ENCODE peak calls at places on chromosomes 13 and 19, in five cellular contexts. Y is PC-9, E is GM23338, L is mammary epithelial cell, G is neural progenitor cell. R is an unnamed sample.

GRCh38 chr13:110359840-110360301 is 52.8 kb downstream of the COL4A2 start:
- DNase-seq in Y (no peak), E (no peak), L (no peak), G (no peak), R (no peak)

GRCh38 chr19:47542030-47542475 is 27.2 kb upstream of the NAPA start:
- DNase-seq in Y (no peak), E (no peak), L (no peak), G (no peak), R (no peak)

GRCh38 chr13:24539500-24540165 is 27.1 kb upstream of the PARP4 start:
- DNase-seq in Y (no peak), E (no peak), L (no peak), G (no peak), R (no peak)

GRCh38 chr13:106867249-106867648 is 299.3 kb upstream of the ARGLU1 start:
- DNase-seq in Y (no peak), E (peak), L (peak), G (peak), R (no peak)

GRCh38 chr19:51194527-51195315 is 30.2 kb upstream of the CD33 start:
- DNase-seq in Y (no peak), E (no peak), L (peak), G (no peak), R (peak)

GRCh38 chr13:31440132-31440531 is 240.4 kb downstream of the B3GLCT start:
- DNase-seq in Y (no peak), E (no peak), L (no peak), G (no peak), R (no peak)

GRCh38 chr19:34943861-34944573 is 17.3 kb downstream of the ZNF30 start:
- DNase-seq in Y (no peak), E (no peak), L (no peak), G (no peak), R (no peak)

GRCh38 chr13:101258071-101258470 is 158.2 kb downstream of the NALCN start:
- DNase-seq in Y (peak), E (peak), L (peak), G (peak), R (no peak)

GRCh38 chr13:109208522-109208921 is 577.9 kb downstream of the IRS2 start:
- DNase-seq in Y (no peak), E (no peak), L (no peak), G (no peak), R (no peak)

GRCh38 chr19:42069619-42070293 is at the start of gene GRIK5:
- DNase-seq in Y (no peak), E (peak), L (no peak), G (peak), R (no peak)

GRCh38 chr13:97528518-97528917 is 94.5 kb downstream of the RAP2A start:
- DNase-seq in Y (no peak), E (no peak), L (no peak), G (no peak), R (no peak)

GRCh38 chr13:30910676-30911075 is 4.6 kb downstream of the MEDAG start:
- DNase-seq in Y (no peak), E (no peak), L (no peak), G (no peak), R (no peak)

GRCh38 chr13:113098163-113098732 is 7.3 kb upstream of the F7 start:
- DNase-seq in Y (no peak), E (no peak), L (no peak), G (no peak), R (no peak)

GRCh38 chr13:30870049-30870884 is 35.8 kb upstream of the MEDAG start:
- DNase-seq in Y (peak), E (peak), L (peak), G (peak), R (peak)

GRCh38 chr19:1245884-1246816 is 2.2 kb upstream of the MIDN start:
- DNase-seq in Y (no peak), E (no peak), L (no peak), G (peak), R (no peak)

GRCh38 chr19:43524922-43525835 is 1.8 kb downstream of the ETHE1 start:
- DNase-seq in Y (peak), E (peak), L (peak), G (peak), R (no peak)

GRCh38 chr13:85497652-85498051 is 301.6 kb downstream of the SLITRK6 start:
- DNase-seq in Y (peak), E (no peak), L (peak), G (no peak), R (peak)

GRCh38 chr13:76350399-76350798 is 535.8 kb downstream of the KCTD12 start:
- DNase-seq in Y (peak), E (no peak), L (no peak), G (no peak), R (no peak)

GRCh38 chr13:93745884-93746283 is 519.3 kb downstream of the GPC6 start:
- DNase-seq in Y (no peak), E (no peak), L (no peak), G (no peak), R (no peak)

GRCh38 chr19:40394816-40395210 is 4.8 kb upstream of the HIPK4 start:
- DNase-seq in Y (no peak), E (no peak), L (no peak), G (no peak), R (no peak)

GRCh38 chr13:63026285-63026797 is 1610.7 kb upstream of the PCDH20 start:
- DNase-seq in Y (no peak), E (no peak), L (no peak), G (peak), R (no peak)

GRCh38 chr13:42762917-42763316 is 18.5 kb upstream of the FAM216B start:
- DNase-seq in Y (no peak), E (no peak), L (peak), G (no peak), R (peak)

GRCh38 chr19:29714371-29714952 is 599 bp downstream of the C19orf12 start:
- DNase-seq in Y (no peak), E (no peak), L (no peak), G (no peak), R (no peak)

GRCh38 chr19:17604372-17605025 is 49.0 kb downstream of the COLGALT1 start:
- DNase-seq in Y (no peak), E (no peak), L (no peak), G (no peak), R (no peak)

GRCh38 chr13:46804391-46804815 is 7.4 kb upstream of the ESD start:
- DNase-seq in Y (peak), E (no peak), L (peak), G (no peak), R (peak)

GRCh38 chr19:51903192-51903591 is 1.6 kb downstream of the ZNF649 start:
- DNase-seq in Y (no peak), E (peak), L (no peak), G (no peak), R (no peak)

GRCh38 chr19:17311455-17312248 is 2.3 kb downstream of the DDA1 start:
- DNase-seq in Y (peak), E (no peak), L (peak), G (no peak), R (no peak)

GRCh38 chr19:46616631-46617322 is 8.1 kb downstream of the PTGIR start:
- DNase-seq in Y (peak), E (peak), L (peak), G (peak), R (no peak)

GRCh38 chr19:11587302-11587972 is 9.8 kb upstream of the ZNF627 start:
- DNase-seq in Y (no peak), E (peak), L (peak), G (peak), R (no peak)

GRCh38 chr19:44072543-44073401 is 813 bp downstream of the ZNF284 start:
- DNase-seq in Y (no peak), E (peak), L (peak), G (no peak), R (peak)

GRCh38 chr13:71867101-71867814 is at the start of gene DACH1:
- DNase-seq in Y (no peak), E (peak), L (peak), G (peak), R (no peak)

GRCh38 chr13:67100723-67101122 is 129.4 kb downstream of the PCDH9 start:
- DNase-seq in Y (no peak), E (peak), L (no peak), G (no peak), R (no peak)

GRCh38 chr19:15198006-15198356 is 2.8 kb downstream of the NOTCH3 start:
- DNase-seq in Y (no peak), E (no peak), L (no peak), G (no peak), R (no peak)

GRCh38 chr13:46100191-46100877 is 4.5 kb downstream of the CPB2 start:
- DNase-seq in Y (no peak), E (no peak), L (no peak), G (no peak), R (no peak)

GRCh38 chr19:15404780-15405211 is 14.0 kb downstream of the AKAP8L start:
- DNase-seq in Y (no peak), E (no peak), L (no peak), G (no peak), R (no peak)

GRCh38 chr13:45082964-45083363 is 37.3 kb upstream of the GTF2F2 start:
- DNase-seq in Y (peak), E (no peak), L (peak), G (no peak), R (no peak)

GRCh38 chr19:53906211-53907192 is 2.6 kb upstream of the CACNG7 start:
- DNase-seq in Y (no peak), E (peak), L (no peak), G (peak), R (no peak)

GRCh38 chr19:11494634-11495285 is 10.9 kb downstream of the ZNF653 start:
- DNase-seq in Y (no peak), E (no peak), L (no peak), G (no peak), R (no peak)

DNA sequence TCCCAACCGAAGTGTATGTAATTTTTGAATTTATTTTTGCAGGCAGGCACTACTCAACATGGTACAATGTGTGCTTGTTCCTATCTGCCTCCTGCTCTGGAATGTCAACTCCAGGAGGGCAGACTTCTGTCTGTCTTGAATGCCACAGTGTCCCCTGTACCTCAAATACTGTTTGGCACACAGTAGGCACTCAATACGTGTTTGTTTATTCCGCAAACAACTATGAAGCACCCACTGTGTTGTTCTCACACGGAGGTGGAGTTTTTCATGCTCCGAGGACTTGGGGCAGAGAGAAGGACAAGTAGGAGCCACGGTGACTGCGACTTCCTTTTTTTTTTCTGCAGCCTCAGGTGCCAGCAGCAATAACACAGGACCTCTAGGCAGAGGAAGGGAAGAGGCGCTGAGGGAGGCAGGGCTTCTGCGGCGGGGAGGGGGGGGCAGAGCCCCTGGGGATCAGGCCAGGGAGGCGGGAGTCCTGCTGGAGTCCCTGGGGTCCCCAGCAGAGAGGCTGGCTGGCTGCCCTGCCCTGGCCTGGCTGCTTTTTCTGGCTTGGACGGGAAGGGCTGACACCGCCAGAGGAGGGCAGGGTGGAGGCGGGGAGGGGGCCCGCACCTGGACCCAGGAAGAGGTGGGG is 29.3 kb upstream of the TNFAIP8L1 start:
- DNase-seq in Y (no peak), E (peak), L (no peak), G (no peak), R (no peak)
- TF ChIP-seq EZH2 in Y (no peak), E (no peak), L (no peak), G (no peak), R (no peak)

DNA sequence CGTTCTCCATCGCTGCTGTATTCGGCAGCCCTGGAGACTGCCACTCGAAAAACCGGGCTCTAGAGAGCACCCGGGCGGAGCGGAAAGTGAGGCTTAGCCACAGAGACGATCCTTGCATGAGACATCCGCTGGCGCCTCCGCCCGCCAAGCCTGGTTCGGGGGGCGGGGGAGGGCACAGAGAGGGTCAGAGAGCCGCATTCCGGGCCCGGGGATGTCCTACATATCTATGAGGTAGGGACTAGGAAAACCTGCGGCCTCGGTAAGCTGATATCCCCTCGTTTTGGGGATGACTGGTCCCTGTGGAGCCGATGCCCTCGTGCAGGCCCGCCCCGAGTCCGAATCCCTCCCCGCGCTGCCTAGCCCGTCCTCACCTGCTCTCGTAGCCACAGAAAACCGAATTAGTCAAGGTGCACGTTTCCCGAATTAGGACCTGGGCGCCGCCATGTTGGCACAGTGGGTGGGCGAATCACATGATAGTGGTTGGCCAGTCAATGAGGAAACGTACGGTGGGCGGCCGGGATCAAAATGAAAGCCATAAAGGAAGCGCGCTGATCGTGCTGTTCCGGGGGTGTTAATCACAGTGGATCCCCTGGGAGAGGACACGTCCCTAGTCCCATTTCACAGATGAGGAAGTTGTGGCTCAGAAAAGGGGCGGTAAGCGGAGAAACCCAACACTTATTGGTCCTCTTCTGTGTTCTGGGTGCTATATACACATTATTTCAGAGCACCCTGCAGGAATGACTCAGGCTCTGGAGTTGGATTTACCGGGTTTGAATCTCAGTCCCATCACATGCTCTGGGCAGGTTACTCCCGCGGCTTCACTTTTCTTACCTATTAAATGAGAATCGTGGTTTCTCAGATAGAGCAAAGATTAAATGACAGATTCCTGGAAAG is at the start of gene TRMT1:
- DNase-seq in Y (peak), E (peak), L (peak), G (peak), R (peak)
- H2AFZ ChIP-seq in Y (peak), E (peak), L (peak), G (peak), R (peak)

DNA sequence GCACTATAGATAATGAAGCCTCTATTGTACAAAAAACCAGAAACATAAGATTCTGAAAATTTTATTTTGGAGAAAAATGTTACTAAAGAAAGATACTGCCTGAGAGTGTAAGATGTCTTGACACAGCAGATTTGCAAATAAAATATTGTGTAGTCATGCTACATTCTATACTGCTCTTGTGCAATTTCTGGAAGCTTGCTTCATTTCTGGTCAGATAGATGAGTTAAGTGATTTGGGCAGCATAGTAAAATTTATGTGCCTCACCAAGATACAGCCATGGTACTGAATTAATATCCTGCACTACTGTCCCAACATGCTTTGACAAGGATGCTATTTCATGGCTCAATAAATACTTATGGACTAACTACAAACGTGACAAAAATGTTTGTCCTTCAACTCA is 55.1 kb upstream of the STARD13 start:
- DNase-seq in Y (peak), E (no peak), L (no peak), G (no peak), R (no peak)
- H3K4me2 ChIP-seq in Y (no peak), E (no peak), L (no peak), G (no peak), R (no peak)

GRCh38 chr19:18606281-18607221 is at the start of gene CRLF1:
- DNase-seq in Y (no peak), E (peak), L (no peak), G (peak), R (no peak)

GRCh38 chr19:18608805-18609716 is 2.5 kb upstream of the CRLF1 start:
- DNase-seq in Y (no peak), E (no peak), L (no peak), G (no peak), R (no peak)

GRCh38 chr19:18605546-18606280 is 886 bp downstream of the CRLF1 start:
- DNase-seq in Y (no peak), E (peak), L (no peak), G (peak), R (no peak)

GRCh38 chr19:18608102-18608804 is 1.7 kb upstream of the CRLF1 start:
- DNase-seq in Y (no peak), E (peak), L (no peak), G (no peak), R (no peak)

DNA sequence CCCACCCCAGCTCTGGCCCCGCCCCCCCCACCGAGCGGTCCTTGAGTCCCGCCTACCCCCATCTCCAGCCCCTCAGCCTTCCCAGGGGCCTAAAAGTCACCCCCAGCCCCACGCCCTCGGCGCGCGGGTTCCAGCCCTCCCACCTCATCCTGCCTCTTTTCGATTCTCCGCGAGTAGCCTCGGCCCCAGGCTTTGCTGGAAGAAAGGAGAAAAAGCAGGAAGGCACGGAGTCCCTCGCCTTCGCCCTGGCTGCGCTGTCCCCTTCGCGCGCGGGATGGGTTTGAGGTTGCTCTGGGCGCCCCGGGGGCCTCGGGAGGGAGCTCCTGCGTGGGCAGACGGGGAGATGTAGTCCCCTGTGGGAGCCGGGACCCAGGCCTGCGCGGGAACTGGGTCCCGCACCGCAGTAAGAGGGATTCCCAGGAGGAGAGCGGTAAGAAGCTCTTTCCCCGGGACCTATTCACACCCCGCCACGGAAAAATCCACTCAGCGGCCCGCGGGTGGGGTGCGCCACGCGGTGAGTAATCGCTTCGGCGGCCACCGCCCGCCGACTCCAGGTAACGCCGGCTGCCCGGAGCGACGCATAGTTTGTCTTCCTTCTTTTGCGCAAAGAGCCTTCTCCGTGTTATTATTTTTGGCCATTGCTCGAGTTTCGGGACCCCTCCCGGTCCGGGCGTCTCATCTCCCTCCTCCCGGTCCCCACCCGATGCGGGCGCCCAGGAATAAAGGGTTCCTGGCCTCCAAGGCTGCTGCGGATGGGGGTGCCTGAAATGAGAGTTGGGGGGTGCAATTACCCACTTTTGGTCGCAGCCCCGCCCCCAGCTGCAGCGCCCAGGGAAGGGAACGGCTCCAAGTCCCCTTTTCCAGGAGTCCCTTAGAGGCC is 863 bp upstream of the CRLF1 start:
- DNase-seq in Y (no peak), E (peak), L (no peak), G (peak), R (no peak)
- TF ChIP-seq EZH2 in Y (peak), E (peak), L (peak), G (peak), R (peak)

DNA sequence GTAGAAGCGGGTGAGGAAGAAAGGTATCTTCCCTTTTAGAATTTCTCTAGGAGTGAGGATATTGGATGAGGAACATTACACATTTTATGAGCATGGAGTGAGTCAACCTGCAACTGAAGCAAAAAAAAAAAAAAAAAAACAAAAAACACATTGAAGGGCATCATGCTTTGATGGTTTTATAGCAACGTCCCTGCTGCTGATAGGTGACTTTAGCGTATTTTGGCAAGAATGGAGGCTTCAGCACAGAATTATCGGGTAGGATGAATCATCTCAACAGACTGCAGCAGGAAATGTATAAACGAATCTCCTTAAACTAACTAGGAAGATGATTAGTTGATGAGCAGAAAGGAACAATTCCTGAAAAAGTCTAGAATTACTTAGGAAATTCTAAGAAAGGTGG is 1359.6 kb upstream of the ATXN8OS start:
- DNase-seq in Y (no peak), E (no peak), L (no peak), G (no peak), R (no peak)
- H2AFZ ChIP-seq in Y (no peak), E (peak), L (no peak), G (peak), R (no peak)

GRCh38 chr19:2589441-2589840 is 113.1 kb downstream of the GNG7 start:
- DNase-seq in Y (no peak), E (peak), L (no peak), G (no peak), R (no peak)

GRCh38 chr19:2591537-2592291 is 110.8 kb downstream of the GNG7 start:
- DNase-seq in Y (no peak), E (no peak), L (no peak), G (no peak), R (no peak)

GRCh38 chr19:2590630-2591399 is 111.7 kb downstream of the GNG7 start:
- DNase-seq in Y (no peak), E (no peak), L (no peak), G (no peak), R (no peak)

GRCh38 chr19:2594319-2594718 is 108.2 kb downstream of the GNG7 start:
- DNase-seq in Y (no peak), E (no peak), L (no peak), G (no peak), R (no peak)

GRCh38 chr19:2592824-2593223 is 109.7 kb downstream of the GNG7 start:
- DNase-seq in Y (no peak), E (no peak), L (no peak), G (no peak), R (no peak)
- H3K4me2 ChIP-seq in Y (no peak), E (peak), L (no peak), G (no peak), R (no peak)